ENCODE peak calls at places on chromosome 21, in four cellular contexts. Z is IMR-90, E is heart right ventricle, F is GM23338. B is an unnamed sample.
A peak's percentile ranks its signal among the peaks of the same experiment; 100 is the strongest.

GRCh38 chr21:26320541-26320940 is 150.0 kb upstream of the APP start:
- DNase-seq in Z (no peak), F (no peak), E (no peak), B (no peak)

GRCh38 chr21:30315701-30316100 is 4.4 kb downstream of the KRTAP26-1 start:
- DNase-seq in E (no peak), F (no peak), Z (no peak), B (no peak)

GRCh38 chr21:14740692-14741091 is 194.6 kb upstream of the SAMSN1 start:
- DNase-seq in F (no peak), Z (no peak), E (no peak), B (no peak)

GRCh38 chr21:29643289-29643688 is 296.5 kb downstream of the GRIK1 start:
- DNase-seq in Z (no peak), F (no peak), E (no peak), B (no peak)

GRCh38 chr21:37139902-37140301 is 66.8 kb downstream of the TTC3 start:
- DNase-seq in F (peak; percentile 30), Z (peak; percentile 71), E (no peak), B (no peak)

GRCh38 chr21:43346551-43346950 is 80.4 kb downstream of the SIK1 start:
- DNase-seq in E (no peak), F (no peak), Z (no peak), B (no peak)

GRCh38 chr21:39911286-39911685 is 44.0 kb downstream of the PCP4 start:
- DNase-seq in E (no peak), Z (no peak), F (peak; percentile 60), B (no peak)

GRCh38 chr21:25149022-25149421 is 458.3 kb downstream of the MRPL39 start:
- DNase-seq in F (no peak), E (no peak), Z (no peak), B (no peak)

GRCh38 chr21:36735724-36736310 is 36.9 kb downstream of the SIM2 start:
- DNase-seq in E (no peak), Z (no peak), F (no peak), B (no peak)

GRCh38 chr21:27674037-27674436 is 707.1 kb upstream of the ADAMTS5 start:
- DNase-seq in Z (peak; percentile 88), F (no peak), E (no peak), B (no peak)

GRCh38 chr21:18529253-18529652 is 125.7 kb upstream of the TMPRSS15 start:
- DNase-seq in F (no peak), Z (no peak), E (no peak), B (no peak)

GRCh38 chr21:18716578-18717138 is 313.1 kb upstream of the TMPRSS15 start:
- DNase-seq in E (no peak), Z (no peak), F (no peak), B (no peak)

GRCh38 chr21:38494254-38494648 is 4.0 kb downstream of the ERG start:
- DNase-seq in F (no peak), Z (no peak), E (no peak), B (no peak)

GRCh38 chr21:38493549-38494253 is 4.6 kb downstream of the ERG start:
- DNase-seq in E (no peak), F (no peak), Z (no peak), B (no peak)

GRCh38 chr21:38496224-38496623 is 2.1 kb downstream of the ERG start:
- DNase-seq in F (no peak), Z (no peak), E (no peak), B (no peak)

GRCh38 chr21:38494688-38495087 is 3.6 kb downstream of the ERG start:
- DNase-seq in E (no peak), Z (no peak), F (no peak), B (no peak)

DNA sequence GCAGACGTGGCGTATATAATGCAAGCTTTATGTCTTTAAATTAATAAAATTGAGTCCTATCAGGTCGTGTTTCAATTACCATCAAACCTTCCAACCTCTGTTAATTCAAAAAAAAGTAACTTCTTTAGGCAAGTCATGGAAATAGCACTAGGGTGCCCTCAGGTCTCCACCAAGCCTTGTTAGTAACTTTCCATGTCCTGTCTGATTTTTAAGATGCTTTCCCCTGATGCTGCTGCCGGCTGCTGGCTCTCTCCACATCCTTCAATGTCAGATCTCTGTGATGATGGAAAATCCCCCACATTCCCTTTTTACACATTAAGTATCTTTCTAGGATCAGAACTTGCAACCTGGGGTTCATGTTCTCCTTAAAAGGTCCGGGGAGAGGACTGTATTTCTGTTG is 3.0 kb downstream of the ERG start:
- DNase-seq in F (no peak), Z (no peak), E (no peak), B (no peak)
- H3K4me3 ChIP-seq in F (no peak overlapping the region), Z (no peak overlapping the region), E (peak overlapping the region; percentile 40), B (no peak overlapping the region)

GRCh38 chr21:44765231-44766013 is 36.2 kb downstream of the UBE2G2 start:
- DNase-seq in E (no peak), Z (no peak), F (no peak), B (no peak)
- H3K4me1 ChIP-seq in E (peaks cover 6% of the 10 kb centered on the region), Z (no peaks in the 10 kb centered on the region), F (peaks cover 12% of the 10 kb centered on the region), B (no peaks in the 10 kb centered on the region)

DNA sequence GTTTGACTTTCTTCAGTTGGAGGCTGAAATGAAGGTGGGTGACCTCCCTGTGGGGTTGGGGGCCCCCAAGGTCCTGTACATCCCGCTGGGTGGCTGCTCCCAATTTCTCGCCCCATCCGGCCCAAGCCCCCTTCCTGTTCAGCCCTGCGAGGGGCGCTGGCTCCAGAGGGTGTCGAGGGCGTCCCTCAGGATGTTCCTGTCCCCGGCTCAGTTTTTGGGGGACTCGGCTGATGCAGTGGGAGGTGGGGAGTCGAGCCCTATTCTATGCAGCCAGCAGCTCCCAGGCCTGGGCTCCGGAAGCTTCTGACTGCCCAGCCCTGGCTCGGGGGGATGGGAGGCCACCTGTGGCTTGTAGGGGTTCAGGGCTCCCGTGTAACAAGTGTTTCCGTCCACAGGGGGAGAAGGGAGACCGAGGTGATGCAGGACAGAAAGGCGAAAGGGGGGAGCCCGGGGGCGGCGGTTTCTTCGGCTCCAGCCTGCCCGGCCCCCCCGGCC is 38.2 kb downstream of the SLC19A1 start:
- DNase-seq in Z (no peak), E (peak; percentile 7), F (no peak), B (peak; percentile 17)
- H3K4me3 ChIP-seq in Z (no peak overlapping the region), E (no peak overlapping the region), F (no peak overlapping the region), B (no peak overlapping the region)

GRCh38 chr21:33937146-33937545 is 21.5 kb upstream of the ATP5PO start:
- DNase-seq in F (no peak), Z (no peak), E (no peak), B (no peak)

GRCh38 chr21:33939224-33939623 is 23.6 kb upstream of the ATP5PO start:
- DNase-seq in E (no peak), Z (peak; percentile 61), F (no peak), B (no peak)

GRCh38 chr21:33937931-33938339 is 22.3 kb upstream of the ATP5PO start:
- DNase-seq in E (no peak), Z (no peak), F (no peak), B (peak; percentile 54)

GRCh38 chr21:33940164-33940563 is 24.6 kb upstream of the ATP5PO start:
- DNase-seq in E (no peak), Z (peak; percentile 79), F (no peak), B (no peak)

DNA sequence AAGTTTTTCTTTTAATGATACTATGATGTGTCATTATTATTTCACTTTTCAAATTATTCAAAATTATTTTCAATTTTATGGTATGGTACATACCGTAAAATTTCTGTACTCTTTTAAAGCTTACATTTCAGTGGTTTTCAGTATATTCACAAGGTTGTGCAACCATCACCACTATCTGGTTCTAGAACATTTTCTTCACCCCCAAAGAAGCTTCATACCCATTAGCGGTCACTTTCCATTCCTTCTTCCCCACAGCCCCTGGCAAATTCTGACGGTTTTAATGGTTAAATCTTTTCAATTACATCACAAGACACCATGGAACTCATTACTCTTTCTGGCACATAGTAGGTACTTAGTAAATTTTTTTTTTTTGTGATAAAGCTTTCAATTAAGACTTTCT is 22.8 kb upstream of the ATP5PO start:
- DNase-seq in E (no peak), F (no peak), Z (no peak), B (no peak)
- H3K4me1 ChIP-seq in E (peaks cover 31% of the 10 kb centered on the region), F (peaks cover 21% of the 10 kb centered on the region), Z (peaks cover 5% of the 10 kb centered on the region), B (no peaks in the 10 kb centered on the region)

DNA sequence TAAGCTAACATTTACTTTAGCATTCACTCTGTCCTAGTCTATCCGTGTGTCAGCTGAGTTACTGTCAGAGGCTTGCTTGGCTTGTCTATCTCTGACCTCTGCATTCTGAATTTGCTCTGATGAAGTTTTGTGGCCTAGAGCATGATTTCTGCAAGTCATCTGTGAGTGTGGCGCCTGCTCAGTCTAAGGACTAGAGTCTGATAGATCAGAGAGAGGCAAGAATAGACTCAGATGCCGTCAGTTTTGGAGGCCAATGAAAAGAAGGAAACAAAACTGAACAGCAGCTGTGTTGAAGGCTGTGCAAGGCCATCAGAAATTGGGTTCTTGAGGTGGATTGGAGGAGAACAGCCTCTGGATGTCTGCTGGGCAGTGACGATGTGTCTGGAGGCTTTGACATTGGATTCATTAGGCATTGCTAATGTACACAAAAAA is 573.1 kb downstream of the USP25 start:
- DNase-seq in E (no peak), Z (peak; percentile 12), F (no peak), B (peak; percentile 67)
- H3K4me3 ChIP-seq in E (no peak overlapping the region), Z (no peak overlapping the region), F (no peak overlapping the region), B (no peak overlapping the region)

DNA sequence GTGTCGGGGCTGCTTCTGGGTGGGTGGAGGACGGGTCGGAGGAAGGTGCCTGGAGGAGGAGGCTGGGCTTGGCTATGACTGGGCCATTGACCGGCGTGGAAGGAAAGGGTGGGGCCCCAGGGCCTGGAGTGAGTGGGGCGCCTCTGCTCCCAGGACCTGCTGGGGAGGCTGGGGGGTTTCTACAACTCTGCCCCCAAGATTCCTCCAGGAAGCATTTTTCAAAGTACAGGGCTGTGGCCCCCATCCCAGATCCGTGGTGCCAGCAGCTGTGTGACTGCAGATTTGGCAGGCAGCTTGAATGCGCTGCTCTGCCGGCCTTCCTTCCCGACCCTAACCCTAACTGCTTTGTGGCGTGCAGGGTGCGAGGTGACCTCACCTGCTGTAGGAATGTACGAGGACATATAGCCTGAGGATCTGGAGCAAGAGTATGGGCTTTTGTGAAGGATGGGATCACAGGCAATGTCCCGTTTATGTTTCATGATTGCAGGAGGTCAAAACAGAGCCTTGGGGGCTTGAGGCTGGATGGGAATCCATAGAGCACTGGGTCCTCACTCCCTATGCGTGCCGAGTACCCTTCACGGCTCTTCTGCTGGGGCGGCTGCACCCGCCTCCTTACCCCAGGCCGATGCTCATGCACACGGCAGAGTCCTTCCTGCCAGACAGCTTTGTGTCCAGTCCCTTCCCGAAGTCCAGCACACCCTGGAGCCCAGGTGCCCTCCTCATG is 24.7 kb downstream of the TRPM2 start:
- DNase-seq in F (no peak), E (no peak), Z (no peak), B (no peak)
- H3K4me1 ChIP-seq in F (no peaks in the 10 kb centered on the region), E (peaks cover 27% of the 10 kb centered on the region), Z (no peaks in the 10 kb centered on the region), B (no peaks in the 10 kb centered on the region)

GRCh38 chr21:44931137-44931500 is 8.7 kb upstream of the SLX9 start:
- DNase-seq in F (peak; percentile 57), E (no peak), Z (no peak), B (no peak)
- H3K4me3 ChIP-seq in F (peak overlapping the region; percentile 61), E (peak overlapping the region; percentile 31), Z (no peak overlapping the region), B (no peak overlapping the region)